ENCODE peak calls at places on chromosomes 3 and 15, in four cellular contexts. X is WTC11, L is K562, M is H1. F is an unnamed sample.

GRCh38 chr3:110341047-110341446 is 730.6 kb upstream of the NECTIN3 start:
- DNase-seq in X (no peak), L (no peak), M (no peak), F (no peak)

GRCh38 chr3:69850849-69851248 is 111.6 kb downstream of the MITF start:
- DNase-seq in X (no peak), L (no peak), M (no peak), F (no peak)

GRCh38 chr3:121436641-121437040 is 109.1 kb downstream of the POLQ start:
- DNase-seq in X (no peak), L (no peak), M (no peak), F (no peak)

GRCh38 chr3:52723935-52724334 is 18.0 kb downstream of the SPCS1 start:
- DNase-seq in X (no peak), L (no peak), M (no peak), F (no peak)

GRCh38 chr15:78264304-78265136 is at the start of gene DNAJA4:
- DNase-seq in X (peak), L (no peak), M (peak), F (peak)

GRCh38 chr3:102161362-102162006 is 273.3 kb upstream of the ZPLD1 start:
- DNase-seq in X (no peak), L (no peak), M (no peak), F (no peak)

GRCh38 chr3:31014317-31015040 is 120.0 kb upstream of the GADL1 start:
- DNase-seq in X (no peak), L (no peak), M (no peak), F (no peak)

GRCh38 chr15:43285609-43286037 is 18.9 kb upstream of the TGM5 start:
- DNase-seq in X (peak), L (peak), M (peak), F (peak)

GRCh38 chr3:170419301-170420087 is 826 bp downstream of the CLDN11 start:
- DNase-seq in X (peak), L (no peak), M (peak), F (peak)

GRCh38 chr15:85019815-85020590 is 38.3 kb downstream of the PDE8A start:
- DNase-seq in X (no peak), L (no peak), M (no peak), F (no peak)

GRCh38 chr3:12222765-12223485 is 64.2 kb upstream of the TIMP4 start:
- DNase-seq in X (no peak), L (no peak), M (no peak), F (no peak)

GRCh38 chr15:52115598-52116427 is 3.2 kb upstream of the BCL2L10 start:
- DNase-seq in X (no peak), L (no peak), M (no peak), F (no peak)

GRCh38 chr3:30524357-30525040 is 81.9 kb upstream of the TGFBR2 start:
- DNase-seq in X (no peak), L (no peak), M (no peak), F (no peak)

GRCh38 chr3:30198162-30198561 is 408.2 kb upstream of the TGFBR2 start:
- DNase-seq in X (no peak), L (no peak), M (no peak), F (no peak)

GRCh38 chr15:96692826-96693225 is 362.3 kb downstream of the NR2F2 start:
- DNase-seq in X (no peak), L (no peak), M (no peak), F (no peak)

GRCh38 chr15:90203922-90204321 is 2.8 kb downstream of the SEMA4B start:
- DNase-seq in X (no peak), L (no peak), M (no peak), F (no peak)

GRCh38 chr15:73317651-73318462 is 50.9 kb downstream of the HCN4 start:
- DNase-seq in X (no peak), L (no peak), M (no peak), F (peak)

GRCh38 chr15:83305696-83306291 is 21.3 kb upstream of the BNC1 start:
- DNase-seq in X (peak), L (no peak), M (no peak), F (no peak)

GRCh38 chr3:52697622-52697946 is 8.0 kb downstream of the GLT8D1 start:
- DNase-seq in X (no peak), L (no peak), M (peak), F (no peak)

GRCh38 chr3:35484939-35485605 is 154.3 kb upstream of the ARPP21 start:
- DNase-seq in X (no peak), L (no peak), M (no peak), F (no peak)

GRCh38 chr3:35486295-35486694 is 153.0 kb upstream of the ARPP21 start:
- DNase-seq in X (no peak), L (no peak), M (no peak), F (no peak)

GRCh38 chr3:35487396-35487795 is 151.9 kb upstream of the ARPP21 start:
- DNase-seq in X (no peak), L (no peak), M (no peak), F (peak)

DNA sequence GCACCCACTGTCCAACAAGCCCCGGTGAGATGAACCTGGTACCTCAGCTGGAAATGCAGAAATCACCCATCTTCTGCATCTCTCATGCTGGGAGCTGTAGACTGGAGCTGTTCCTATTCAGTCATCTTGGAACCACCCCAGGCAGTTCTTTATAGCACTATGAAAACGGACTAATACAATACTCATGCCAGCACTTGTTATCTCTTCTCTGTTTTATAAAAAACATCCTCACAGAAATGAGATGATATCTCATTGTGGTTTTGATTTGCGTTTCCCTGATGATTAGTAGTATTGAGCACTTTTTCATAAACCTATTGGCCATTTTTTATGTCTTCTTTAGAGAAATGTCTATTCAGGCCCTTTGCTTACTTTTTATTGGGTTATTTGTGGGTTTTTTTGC is 156.2 kb upstream of the ARPP21 start:
- DNase-seq in X (no peak), L (no peak), M (no peak), F (peak)
- TF ChIP-seq TEAD4 in X (no peak), L (no peak), M (no peak), F (no peak)

GRCh38 chr3:113677745-113678144 is 18.7 kb downstream of the USF3 start:
- DNase-seq in X (no peak), L (no peak), M (no peak), F (no peak)
- TF ChIP-seq TEAD4 in X (no peak), L (no peak), M (peak), F (no peak)

GRCh38 chr3:119322523-119323400 is 28.6 kb downstream of the ARHGAP31 start:
- DNase-seq in X (peak), L (peak), M (peak), F (peak)

GRCh38 chr3:119326976-119327375 is 32.8 kb downstream of the ARHGAP31 start:
- DNase-seq in X (no peak), L (no peak), M (no peak), F (no peak)

GRCh38 chr3:119324899-119325298 is 30.7 kb downstream of the ARHGAP31 start:
- DNase-seq in X (no peak), L (no peak), M (no peak), F (no peak)

GRCh38 chr3:119322021-119322522 is 27.9 kb downstream of the ARHGAP31 start:
- DNase-seq in X (no peak), L (no peak), M (no peak), F (no peak)

GRCh38 chr3:119323401-119324107 is 29.4 kb downstream of the ARHGAP31 start:
- DNase-seq in X (peak), L (no peak), M (peak), F (no peak)
- TF ChIP-seq TEAD4 in X (no peak), L (no peak), M (no peak), F (no peak)

GRCh38 chr3:61788623-61789507 is 227.5 kb downstream of the PTPRG start:
- DNase-seq in X (no peak), L (no peak), M (no peak), F (no peak)
- TF ChIP-seq TEAD4 in X (no peak), L (no peak), M (no peak), F (no peak)

DNA sequence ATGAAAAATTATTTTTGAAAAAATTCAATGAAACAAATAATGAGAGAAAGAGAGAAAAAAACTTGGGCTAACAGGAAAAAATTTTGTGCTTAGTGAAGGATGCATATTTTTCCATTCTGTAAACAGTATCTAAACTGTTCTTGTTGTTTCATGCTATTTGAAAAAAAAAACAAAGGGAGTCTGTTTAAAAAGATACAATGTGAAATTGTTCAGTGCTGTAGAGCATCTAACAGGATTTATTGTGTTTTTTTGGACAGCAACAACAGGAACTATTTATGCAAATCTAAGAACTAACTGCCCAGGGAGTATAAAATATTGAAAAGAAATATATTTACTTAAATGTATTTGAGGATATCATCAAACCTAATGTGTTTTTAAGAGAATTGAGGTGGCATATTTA is 55.1 kb downstream of the PEX5L start:
- DNase-seq in X (no peak), L (no peak), M (no peak), F (no peak)
- TF ChIP-seq TEAD4 in X (no peak), L (no peak), M (no peak), F (no peak)

DNA sequence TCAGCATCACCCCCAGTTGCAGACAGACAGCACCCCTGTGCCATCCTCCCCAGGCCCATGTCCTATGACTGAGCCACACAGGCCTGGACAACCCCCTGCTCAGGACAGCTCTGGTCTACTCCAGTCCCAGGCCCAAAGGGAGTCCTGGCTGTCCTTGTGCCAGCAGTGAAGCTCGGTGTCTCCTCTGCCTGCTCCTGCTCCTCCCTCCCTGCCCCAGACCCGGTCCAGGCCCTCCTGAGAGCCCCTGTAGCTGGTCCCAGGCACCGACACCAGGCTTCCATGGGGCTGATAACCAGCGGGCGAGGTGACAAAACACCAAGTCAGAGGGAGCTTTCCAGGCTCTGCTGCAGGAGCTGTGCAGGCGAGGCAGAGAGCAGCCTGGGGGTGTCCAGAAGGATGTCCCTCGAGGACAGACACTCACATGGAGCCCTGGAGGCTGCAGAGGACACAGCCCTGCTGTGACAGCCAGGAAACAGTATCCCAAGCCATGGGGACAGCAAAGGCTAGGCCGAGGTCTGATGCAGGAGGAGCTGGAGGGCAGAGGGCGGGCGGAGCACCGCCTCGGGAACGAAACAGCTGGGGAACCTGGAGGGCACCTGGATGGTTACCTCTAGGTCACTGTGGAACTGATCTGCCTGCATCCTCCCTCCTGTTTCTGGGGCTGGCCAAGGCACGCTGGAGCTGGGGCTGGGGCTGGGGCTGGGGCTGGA is 103.7 kb upstream of the PRR20G start:
- DNase-seq in X (no peak), L (no peak), M (no peak), F (peak)
- TF ChIP-seq TEAD4 in X (no peak), L (no peak), M (no peak), F (no peak)

DNA sequence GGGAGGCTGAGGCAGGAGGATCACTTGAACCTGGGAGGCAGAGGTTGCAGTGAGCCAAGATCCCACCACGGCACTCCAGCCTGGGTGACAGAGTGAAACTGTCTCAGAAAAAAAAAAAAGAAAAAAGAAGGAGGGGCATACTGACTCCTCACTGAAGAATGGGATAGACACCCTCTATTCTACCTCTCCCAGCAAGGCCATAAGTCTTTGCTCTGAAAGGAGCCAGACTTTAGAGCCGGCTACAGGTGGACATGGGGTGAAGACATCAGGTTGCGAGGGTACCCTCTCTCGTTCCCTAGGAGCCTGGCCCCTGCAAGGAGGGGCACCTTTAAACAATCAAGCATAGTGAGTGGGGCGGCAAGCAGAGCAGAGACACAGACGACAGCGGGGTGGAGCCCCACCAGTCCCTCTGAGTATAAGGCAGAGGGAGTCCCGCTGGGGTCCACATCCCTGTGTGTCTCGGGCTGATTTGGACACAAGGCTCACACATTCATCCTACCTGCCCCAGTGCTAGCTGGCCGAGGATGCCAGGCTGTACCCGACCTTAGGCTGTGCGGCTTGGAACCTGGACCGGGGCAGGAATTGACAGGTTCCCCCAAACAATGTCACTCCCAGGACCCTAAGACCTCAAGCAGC is 1.1 kb downstream of the GRAMD2A start:
- DNase-seq in X (no peak), L (no peak), M (no peak), F (no peak)
- TF ChIP-seq TEAD4 in X (no peak), L (no peak), M (no peak), F (no peak)

DNA sequence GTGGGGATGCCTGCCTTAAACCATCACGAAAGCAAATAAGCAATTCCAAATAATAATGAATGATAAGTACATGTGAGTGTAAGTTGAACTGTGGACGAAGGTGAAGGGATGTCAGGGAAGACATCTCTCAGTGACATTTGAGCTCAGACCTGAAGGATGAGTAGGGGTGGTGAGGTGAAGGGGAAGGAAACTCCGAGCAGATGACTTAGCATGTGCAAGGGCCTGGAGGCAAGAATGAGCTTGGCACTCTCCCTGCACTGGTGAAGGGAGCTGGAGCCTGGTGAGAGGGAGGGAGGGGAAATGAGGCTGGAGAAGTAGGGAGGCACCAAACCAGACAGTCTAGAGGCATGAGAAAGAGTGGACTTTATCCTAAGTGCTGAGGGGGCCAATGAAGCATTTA is 84.3 kb downstream of the MTHFS start:
- DNase-seq in X (no peak), L (no peak), M (no peak), F (no peak)
- TF ChIP-seq TEAD4 in X (no peak), L (no peak), M (no peak), F (no peak)